ENCODE peak calls at places on chromosomes 11 and 22, in seven cellular contexts. A is HCT116, B is H1, U is SK-N-SH, G is A549, M is K562, P is endothelial cell of umbilical vein. Y is an unnamed sample.

GRCh38 chr11:28257761-28258160 is 149.6 kb downstream of the METTL15 start:
- DNase-seq in A (no peak), B (no peak), U (no peak), G (no peak), M (no peak), P (no peak), Y (no peak)

GRCh38 chr22:20127869-20128618 is 3.6 kb upstream of the ZDHHC8 start:
- DNase-seq in A (no peak), B (no peak), U (no peak), G (no peak), M (peak; percentile 51), P (no peak), Y (no peak)

GRCh38 chr11:68282141-68282860 is 10.5 kb upstream of the C11orf24 start:
- DNase-seq in A (no peak), B (no peak), U (no peak), G (no peak), M (peak; percentile 49), P (no peak), Y (no peak)

GRCh38 chr11:47589103-47589502 is 2.6 kb downstream of the FAM180B start:
- DNase-seq in A (no peak), B (no peak), U (no peak), G (no peak), M (no peak), P (no peak), Y (no peak)

GRCh38 chr11:123603666-123604065 is 50.8 kb downstream of the SCN3B start:
- DNase-seq in A (no peak), B (no peak), U (no peak), G (no peak), M (no peak), P (no peak), Y (no peak)

GRCh38 chr11:125935629-125936199 is 10.1 kb upstream of the VSIG10L2 start:
- DNase-seq in A (no peak), B (peak; percentile 33), U (peak; percentile 88), G (no peak), M (no peak), P (no peak), Y (no peak)

GRCh38 chr22:30290679-30291333 is 1.5 kb upstream of the CASTOR1 start:
- DNase-seq in A (no peak), B (no peak), U (peak; percentile 67), G (no peak), M (no peak), P (peak; percentile 95), Y (no peak)

GRCh38 chr11:32438883-32439487 is 3.6 kb upstream of the WT1 start:
- DNase-seq in A (no peak), B (peak; percentile 60), U (peak; percentile 42), G (no peak), M (no peak), P (no peak), Y (no peak)

GRCh38 chr22:36770946-36771340 is 5.0 kb downstream of the IFT27 start:
- DNase-seq in A (no peak), B (no peak), U (no peak), G (no peak), M (no peak), P (no peak), Y (no peak)

GRCh38 chr11:70734911-70735310 is 336.6 kb downstream of the CTTN start:
- DNase-seq in A (no peak), B (no peak), U (no peak), G (no peak), M (no peak), P (no peak), Y (peak; percentile 4)

GRCh38 chr22:33807465-33807864 is 112.8 kb downstream of the LARGE1 start:
- DNase-seq in A (no peak), B (no peak), U (no peak), G (no peak), M (no peak), P (no peak), Y (no peak)

GRCh38 chr11:114050258-114050927 is 9.1 kb upstream of the ZBTB16 start:
- DNase-seq in A (no peak), B (no peak), U (no peak), G (no peak), M (no peak), P (no peak), Y (no peak)

GRCh38 chr11:133021503-133021902 is 510.8 kb downstream of the OPCML start:
- DNase-seq in A (no peak), B (no peak), U (no peak), G (no peak), M (no peak), P (no peak), Y (no peak)
- TF ChIP-seq MAX in A (no peak), B (no peak), U (no peak), G (no peak), M (no peak), P (no peak), Y (no peak)

GRCh38 chr11:105723269-105723668 is 113.4 kb downstream of the GRIA4 start:
- DNase-seq in A (no peak), B (no peak), U (no peak), G (no peak), M (no peak), P (no peak), Y (no peak)

GRCh38 chr11:105713696-105714095 is 103.8 kb downstream of the GRIA4 start:
- DNase-seq in A (no peak), B (no peak), U (no peak), G (no peak), M (no peak), P (no peak), Y (no peak)

GRCh38 chr11:105718641-105719040 is 108.8 kb downstream of the GRIA4 start:
- DNase-seq in A (no peak), B (no peak), U (no peak), G (no peak), M (no peak), P (no peak), Y (no peak)

GRCh38 chr11:105720096-105720495 is 110.2 kb downstream of the GRIA4 start:
- DNase-seq in A (no peak), B (no peak), U (no peak), G (no peak), M (no peak), P (no peak), Y (no peak)

GRCh38 chr11:105719073-105719846 is 109.4 kb downstream of the GRIA4 start:
- DNase-seq in A (peak; percentile 22), B (no peak), U (no peak), G (peak; percentile 10), M (no peak), P (peak; percentile 42), Y (no peak)
- TF ChIP-seq MAX in A (no peak), B (no peak), U (no peak), G (no peak), M (no peak), P (no peak), Y (no peak)

GRCh38 chr11:65944191-65944590 is 1.1 kb upstream of the TSGA10IP start:
- DNase-seq in A (no peak), B (no peak), U (no peak), G (no peak), M (no peak), P (no peak), Y (no peak)
- TF ChIP-seq MAX in A (no peak), B (no peak), U (no peak), G (no peak), M (no peak), P (no peak), Y (no peak)

DNA sequence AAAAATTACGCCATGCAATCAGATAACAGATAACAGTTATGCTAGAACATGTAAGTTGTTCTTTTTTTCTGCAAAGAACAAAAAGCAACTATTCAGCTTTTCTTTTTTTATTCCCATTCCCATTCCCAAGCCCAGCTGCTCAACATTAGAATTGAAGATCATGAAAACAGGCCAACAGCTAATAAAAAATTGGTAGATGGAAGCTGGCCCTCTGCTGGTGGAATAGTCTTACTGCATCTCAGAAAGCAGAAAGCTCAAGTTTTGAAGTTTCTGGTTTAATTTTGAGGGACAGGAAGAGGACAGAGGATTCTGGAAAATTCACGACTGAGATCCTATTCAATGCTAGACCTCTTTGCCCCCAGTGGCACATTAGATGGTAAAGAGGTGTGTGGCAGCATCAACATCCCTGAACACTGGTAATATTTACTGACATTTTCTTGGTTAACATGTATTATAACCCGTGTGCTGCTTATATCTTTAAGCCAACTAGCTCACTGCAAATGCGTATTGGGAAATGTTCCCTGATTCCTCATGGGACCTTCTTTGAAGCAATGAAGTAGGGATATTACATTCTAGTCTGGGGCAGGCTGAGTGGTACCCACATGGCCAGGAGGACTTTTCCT is 591.2 kb downstream of the OPCML start:
- DNase-seq in A (no peak), B (no peak), U (peak; percentile 56), G (no peak), M (peak; percentile 17), P (peak; percentile 19), Y (no peak)
- TF ChIP-seq MAX in A (no peak), B (no peak), U (no peak), G (no peak), M (no peak), P (no peak), Y (no peak)

GRCh38 chr22:49483946-49484345 is 343.7 kb downstream of the BRD1 start:
- DNase-seq in A (no peak), B (no peak), U (no peak), G (no peak), M (no peak), P (no peak), Y (no peak)
- TF ChIP-seq MAX in A (no peak), B (no peak), U (no peak), G (no peak), M (no peak), P (no peak), Y (no peak)

GRCh38 chr11:79441159-79441875 is 487 bp upstream of the TENM4 start:
- DNase-seq in A (no peak), B (peak; percentile 52), U (no peak), G (no peak), M (no peak), P (no peak), Y (no peak)
- TF ChIP-seq MAX in A (no peak), B (no peak), U (peak; percentile 35), G (no peak), M (no peak), P (no peak), Y (no peak)

DNA sequence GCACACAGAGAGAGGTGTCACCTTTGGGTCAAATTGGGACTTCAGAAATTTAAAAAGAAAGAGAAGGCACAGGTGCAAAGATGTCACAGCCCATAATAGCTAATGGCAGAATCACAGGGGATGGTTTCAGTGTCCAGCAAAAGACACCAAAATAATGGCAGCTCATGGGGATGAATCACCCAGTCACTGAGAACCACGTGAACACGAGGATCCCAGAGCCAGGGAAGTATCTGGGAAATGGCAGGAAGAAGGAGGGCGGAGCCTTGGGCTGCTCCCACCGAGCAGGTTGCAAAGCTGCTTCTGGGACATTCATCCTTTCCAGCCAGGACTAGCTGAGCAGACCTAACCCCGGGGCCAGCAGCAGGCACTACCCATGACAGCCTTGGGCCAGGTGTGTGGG is 45.6 kb downstream of the TRMU start:
- DNase-seq in A (no peak), B (no peak), U (no peak), G (peak; percentile 61), M (no peak), P (no peak), Y (no peak)
- TF ChIP-seq MAX in A (no peak), B (no peak), U (peak; percentile 44), G (peak; percentile 44), M (no peak), P (no peak), Y (no peak)

Y was measured in WTC11.